ENCODE peak calls at places on chromosomes 2 and 18, in seven cellular contexts. B, L, Q, D, H, A and G are unnamed samples.

GRCh38 chr2:239294571-239295054 is 106.2 kb downstream of the HDAC4 start:
- DNase-seq in B (no peak), H (no peak), L (no peak), D (peak), Q (no peak), A (no peak), G (no peak)

GRCh38 chr2:16625759-16626158 is 39.9 kb downstream of the CYRIA start:
- DNase-seq in B (no peak), L (no peak), H (no peak), Q (no peak), A (no peak), D (no peak), G (peak)

GRCh38 chr2:151241224-151241623 is 20.4 kb downstream of the RBM43 start:
- DNase-seq in L (no peak), B (no peak), Q (no peak), H (peak), D (peak), A (no peak), G (no peak)

GRCh38 chr18:79493801-79494211 is 98.1 kb downstream of the NFATC1 start:
- DNase-seq in Q (no peak), H (no peak), B (no peak), A (no peak), L (no peak), D (no peak), G (no peak)

GRCh38 chr18:59459352-59460059 is 100.4 kb upstream of the LMAN1 start:
- DNase-seq in B (no peak), D (peak), H (peak), Q (peak), L (peak), A (no peak), G (peak)

GRCh38 chr2:61575447-61575859 is 37.3 kb upstream of the XPO1 start:
- DNase-seq in A (peak), L (no peak), B (no peak), H (no peak), Q (no peak), D (no peak), G (no peak)

GRCh38 chr2:241035818-241036396 is 37.5 kb downstream of the SNED1 start:
- DNase-seq in L (no peak), A (no peak), D (no peak), H (no peak), Q (no peak), B (no peak), G (no peak)

GRCh38 chr2:201219328-201220096 is 36.6 kb downstream of the CASP10 start:
- DNase-seq in L (no peak), Q (no peak), H (no peak), A (no peak), B (no peak), D (no peak), G (no peak)

GRCh38 chr2:48278590-48278989 is 251.4 kb upstream of the STON1 start:
- DNase-seq in A (no peak), Q (no peak), D (peak), L (no peak), H (peak), B (no peak), G (no peak)

GRCh38 chr2:237746302-237747080 is 52.1 kb upstream of the RBM44 start:
- DNase-seq in D (no peak), L (no peak), B (no peak), Q (no peak), A (no peak), H (no peak), G (no peak)

GRCh38 chr2:54149623-54150501 is 34.4 kb downstream of the ACYP2 start:
- DNase-seq in L (no peak), Q (no peak), B (no peak), D (peak), A (no peak), H (peak), G (no peak)

GRCh38 chr2:66925128-66925527 is 472.0 kb upstream of the ETAA1 start:
- DNase-seq in A (no peak), H (no peak), Q (no peak), B (no peak), L (no peak), D (peak), G (no peak)

GRCh38 chr2:143435112-143435511 is 305.9 kb downstream of the ARHGAP15 start:
- DNase-seq in A (no peak), B (no peak), L (no peak), D (no peak), H (no peak), Q (no peak), G (no peak)

GRCh38 chr18:67862069-67862468 is 345.5 kb upstream of the DSEL start:
- DNase-seq in H (peak), D (no peak), L (no peak), Q (no peak), B (no peak), A (no peak), G (no peak)

DNA sequence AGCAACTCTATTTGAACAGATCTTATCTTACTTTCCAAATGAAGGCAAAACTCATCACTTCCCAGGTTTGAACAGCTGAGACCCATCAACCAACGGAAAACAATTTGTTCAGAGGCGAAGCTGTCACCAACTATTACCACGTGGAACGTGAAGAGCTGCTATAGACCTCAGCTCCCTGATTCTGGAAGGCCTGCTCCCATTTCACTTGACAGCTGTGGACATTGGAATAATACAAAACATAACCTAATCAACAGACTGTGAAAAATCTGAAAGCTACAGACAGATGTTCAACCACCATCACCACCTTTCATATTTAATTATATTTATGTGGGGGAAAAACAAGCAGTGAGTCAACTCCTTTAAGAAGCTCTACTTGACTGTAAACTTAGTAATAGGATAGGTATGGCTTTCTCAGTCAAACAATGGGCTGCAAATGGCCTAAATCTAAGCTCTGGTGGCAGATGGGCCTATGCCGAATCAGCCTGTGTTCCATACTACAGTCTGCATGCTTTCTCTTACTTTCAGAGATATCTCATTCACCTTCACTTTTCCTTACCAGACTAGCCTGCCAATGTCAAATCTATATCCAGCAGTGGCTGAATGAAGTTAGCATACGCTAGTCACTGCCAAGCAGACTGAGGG is 896.5 kb downstream of the TDRD15 start:
- DNase-seq in B (no peak), A (no peak), L (no peak), Q (no peak), D (no peak), H (no peak), G (no peak)
- H3K4me3 ChIP-seq in B (no peak), A (no peak), L (no peak), Q (no peak), D (no peak), H (no peak), G (no peak)

GRCh38 chr2:9419558-9419957 is 3.8 kb downstream of the ITGB1BP1 start:
- DNase-seq in H (no peak), B (no peak), D (no peak), A (no peak), L (no peak), Q (no peak), G (no peak)

GRCh38 chr2:9417725-9418124 is 5.6 kb downstream of the ITGB1BP1 start:
- DNase-seq in Q (no peak), H (no peak), A (no peak), B (no peak), L (no peak), D (no peak), G (no peak)

GRCh38 chr2:9416962-9417316 is 6.4 kb downstream of the ITGB1BP1 start:
- DNase-seq in L (no peak), B (no peak), Q (no peak), A (no peak), D (no peak), H (no peak), G (no peak)

GRCh38 chr2:9420495-9420894 is 2.8 kb downstream of the ITGB1BP1 start:
- DNase-seq in Q (no peak), A (no peak), L (peak), B (no peak), H (peak), D (no peak), G (no peak)

GRCh38 chr2:9418746-9419145 is 4.6 kb downstream of the ITGB1BP1 start:
- DNase-seq in D (no peak), A (no peak), Q (no peak), L (no peak), B (no peak), H (no peak), G (no peak)
- H3K4me3 ChIP-seq in D (no peak), A (no peak), Q (no peak), L (no peak), B (no peak), H (no peak), G (no peak)

GRCh38 chr2:118013724-118014491 is at the start of gene CCDC93:
- DNase-seq in H (peak), Q (peak), D (peak), B (peak), L (peak), A (peak), G (peak)
- H3K4me3 ChIP-seq in H (peak), Q (peak), D (peak), B (peak), L (peak), A (peak), G (peak)

DNA sequence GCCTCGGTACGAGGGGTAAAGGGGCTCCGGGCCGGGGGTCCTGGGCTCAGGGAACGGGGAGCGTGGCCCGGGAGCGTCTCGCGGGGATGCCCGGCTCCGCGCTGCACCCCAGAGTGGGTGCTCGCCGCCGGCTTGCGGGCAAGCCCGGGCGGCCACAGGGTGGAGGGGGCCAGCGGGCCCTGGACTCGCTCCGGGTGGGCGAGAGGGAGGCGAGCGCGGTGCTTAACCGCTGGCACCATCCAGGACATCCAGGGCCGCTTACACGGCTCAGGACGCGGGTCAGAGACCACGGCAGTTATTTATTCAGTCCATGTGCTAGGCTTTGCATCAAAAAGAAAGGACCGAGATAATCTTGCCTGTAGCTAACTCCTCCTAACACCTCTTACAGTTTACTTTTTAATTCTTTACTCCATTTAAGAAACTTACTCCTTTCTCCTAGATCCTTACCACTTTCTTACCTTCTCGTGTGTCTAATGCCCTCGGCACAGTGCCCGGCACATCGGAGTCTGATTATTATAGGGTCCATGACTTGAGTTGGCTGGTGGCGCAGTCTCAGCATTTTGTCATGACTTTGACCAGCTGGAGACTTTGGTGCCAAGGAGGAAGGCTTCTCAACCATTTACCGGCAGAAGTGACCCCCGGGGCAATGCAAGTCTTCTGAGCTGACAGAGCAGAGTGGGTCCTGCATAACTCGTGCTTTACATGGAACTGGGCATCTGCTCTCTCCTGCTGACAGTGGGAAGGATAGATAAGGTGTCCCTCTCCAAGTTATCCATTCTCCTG is 427 bp downstream of the ANXA4 start:
- DNase-seq in L (no peak), Q (no peak), A (no peak), H (peak), B (no peak), D (no peak), G (no peak)
- H3K4me3 ChIP-seq in L (peak), Q (peak), A (peak), H (peak), B (peak), D (peak), G (peak)

GRCh38 chr2:37322368-37322767 is 2.3 kb downstream of the PRKD3 start:
- DNase-seq in A (no peak), H (no peak), D (peak), Q (no peak), B (no peak), L (no peak), G (peak)
- H3K4me3 ChIP-seq in A (peak), H (no peak), D (peak), Q (no peak), B (no peak), L (peak), G (peak)

DNA sequence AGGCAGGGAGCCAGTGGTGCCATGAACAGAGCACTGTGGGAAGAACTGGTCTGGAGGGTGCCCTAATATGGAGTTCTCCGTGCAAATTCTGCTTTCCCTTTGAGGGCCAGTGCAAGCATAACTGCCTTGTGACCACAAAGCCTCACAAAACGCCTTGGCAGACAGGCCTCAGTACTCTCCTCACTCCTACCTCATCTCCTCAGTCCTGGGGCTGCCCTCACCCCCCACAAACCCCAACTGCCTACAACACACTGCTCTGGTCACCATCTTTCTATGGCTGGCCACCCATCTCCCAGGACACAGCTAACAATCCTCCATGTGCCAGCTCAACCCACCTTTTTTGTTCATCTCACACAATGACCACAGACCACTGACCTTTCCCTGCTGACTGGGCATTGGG is 8.9 kb downstream of the COX5B start:
- DNase-seq in L (no peak), Q (no peak), H (no peak), D (no peak), B (no peak), A (no peak), G (no peak)
- H3K4me3 ChIP-seq in L (no peak), Q (no peak), H (no peak), D (no peak), B (no peak), A (no peak), G (no peak)

DNA sequence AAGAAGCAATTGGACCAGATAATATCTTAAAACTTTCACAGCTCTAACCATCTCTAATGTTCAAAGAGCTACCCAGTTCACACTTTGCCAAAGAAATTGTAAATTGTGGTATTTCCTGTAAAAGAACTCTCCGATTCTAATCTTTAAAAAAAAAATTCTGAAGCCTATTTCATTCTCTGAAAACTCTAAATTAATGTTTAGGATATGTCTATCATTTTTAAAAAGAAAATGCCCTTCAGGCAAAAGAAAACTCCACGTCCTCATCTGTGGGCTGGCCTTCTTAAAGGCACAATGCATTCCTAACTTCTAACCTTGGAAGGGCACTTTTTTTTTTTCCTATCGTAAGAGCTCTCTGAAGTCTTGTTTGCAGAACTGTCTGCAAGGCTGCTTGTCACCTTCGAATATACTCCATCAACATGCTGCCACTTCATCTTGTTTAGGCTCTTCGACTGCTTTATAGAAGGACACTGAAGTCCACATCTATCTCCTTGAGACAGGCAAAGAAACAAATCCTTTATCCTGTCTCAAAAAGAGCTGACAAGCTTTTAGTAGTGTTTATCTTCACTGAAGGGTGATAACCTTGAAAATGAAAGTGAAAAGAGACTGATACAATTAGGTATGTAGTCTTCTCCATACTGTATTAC is 124.3 kb upstream of the SLC39A10 start:
- DNase-seq in D (peak), B (no peak), Q (no peak), A (peak), H (no peak), L (no peak), G (peak)
- H3K4me3 ChIP-seq in D (peak), B (no peak), Q (no peak), A (peak), H (no peak), L (no peak), G (peak)

GRCh38 chr2:75645643-75646042 is 940 bp upstream of the MRPL19 start:
- DNase-seq in Q (no peak), H (no peak), A (no peak), B (no peak), D (no peak), L (no peak), G (no peak)

GRCh38 chr2:75646583-75647425 is at the start of gene MRPL19:
- DNase-seq in Q (peak), L (peak), D (peak), H (peak), B (peak), A (peak), G (peak)

GRCh38 chr2:75643980-75644379 is 2.6 kb upstream of the MRPL19 start:
- DNase-seq in Q (no peak), D (no peak), B (no peak), A (no peak), L (no peak), H (no peak), G (no peak)

GRCh38 chr2:75646090-75646582 is 447 bp upstream of the MRPL19 start:
- DNase-seq in B (no peak), D (no peak), H (peak), Q (no peak), L (peak), A (no peak), G (no peak)

DNA sequence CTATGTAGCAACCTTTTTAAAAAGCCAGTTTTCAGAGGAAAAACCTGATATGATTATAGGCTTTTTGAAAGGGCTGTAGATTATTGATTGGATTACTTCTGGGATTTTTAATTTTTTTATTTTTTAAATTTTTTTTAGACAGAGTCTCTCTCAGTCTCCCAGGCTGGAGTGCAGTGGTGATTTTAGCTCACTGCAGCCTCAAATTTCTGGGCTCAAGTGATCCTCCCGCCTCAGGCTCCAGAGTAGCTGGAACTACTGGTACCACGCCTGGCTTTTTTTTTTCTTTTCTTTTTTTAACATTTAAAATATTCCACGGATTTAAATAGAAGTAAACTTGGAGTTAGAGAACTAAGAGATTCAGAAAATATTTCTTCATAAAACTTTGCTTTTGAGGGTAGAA is 1.2 kb downstream of the MRPL19 start:
- DNase-seq in H (no peak), B (no peak), A (no peak), Q (no peak), L (no peak), D (no peak), G (no peak)
- H3K4me3 ChIP-seq in H (no peak), B (peak), A (peak), Q (peak), L (peak), D (peak), G (peak)